ENCODE peak calls at places on chromosomes 2 and 18, in seven cellular contexts. C is AG08396; M is mucosa of descending colon; Q is stimulated activated CD4-positive, alpha-beta T cell treated with anti-CD3 and anti-CD28 coated beads, Interleukin-2, amount 100 ng/mL, for 24 hours; V is HFF-Myc; P is GM03348; I is right cardiac atrium. D is an unnamed sample.

GRCh38 chr2:32425719-32426141 is 68.9 kb downstream of the BIRC6 start:
- DNase-seq in C (peak), M (no peak), Q (no peak), P (peak), I (no peak), V (no peak), D (peak)

GRCh38 chr18:40949138-40949949 is 1005.7 kb upstream of the PIK3C3 start:
- DNase-seq in I (no peak), P (no peak), C (no peak), Q (no peak), M (no peak), V (no peak), D (no peak)

GRCh38 chr2:240670402-240670801 is 12.3 kb downstream of the AQP12B start:
- DNase-seq in I (no peak), M (no peak), C (no peak), Q (no peak), P (no peak), V (no peak), D (no peak)

GRCh38 chr2:191115391-191115790 is 35.4 kb downstream of the STAT4 start:
- DNase-seq in P (no peak), M (peak), V (no peak), Q (peak), I (no peak), C (no peak), D (no peak)

GRCh38 chr18:67845035-67845434 is 328.5 kb upstream of the DSEL start:
- DNase-seq in I (no peak), V (no peak), Q (no peak), P (no peak), M (no peak), C (no peak), D (no peak)

GRCh38 chr2:221571391-221572179 is 519 bp downstream of the EPHA4 start:
- DNase-seq in C (peak), P (peak), V (no peak), M (peak), I (peak), Q (peak), D (peak)

GRCh38 chr2:210630904-210631560 is 74.6 kb downstream of the CPS1 start:
- DNase-seq in C (no peak), P (no peak), Q (no peak), M (no peak), I (no peak), V (no peak), D (no peak)

GRCh38 chr18:45684341-45685115 is 39.5 kb upstream of the SLC14A1 start:
- DNase-seq in I (no peak), P (peak), V (peak), C (peak), M (no peak), Q (no peak), D (peak)

GRCh38 chr2:82825410-82826090 is 1633.5 kb downstream of the SUCLG1 start:
- DNase-seq in Q (no peak), I (no peak), M (no peak), C (no peak), V (no peak), P (no peak), D (no peak)

GRCh38 chr2:132975490-132976105 is 305.6 kb upstream of the LYPD1 start:
- DNase-seq in I (no peak), V (no peak), C (no peak), P (no peak), Q (no peak), M (no peak), D (no peak)

GRCh38 chr2:13103778-13104493 is 387.2 kb downstream of the TRIB2 start:
- DNase-seq in M (no peak), V (no peak), Q (no peak), P (no peak), C (no peak), I (no peak), D (no peak)

GRCh38 chr18:8389391-8390340 is 219.6 kb upstream of the RAB12 start:
- DNase-seq in V (peak), C (peak), Q (peak), P (peak), M (peak), I (peak), D (peak)

GRCh38 chr2:82837588-82838304 is 1621.3 kb downstream of the SUCLG1 start:
- DNase-seq in I (no peak), Q (no peak), V (peak), P (peak), M (no peak), C (no peak), D (peak)

GRCh38 chr2:205087862-205088261 is 542.6 kb downstream of the PARD3B start:
- DNase-seq in C (no peak), P (no peak), V (no peak), Q (no peak), M (no peak), I (no peak), D (no peak)

D was measured in osteoblast.